ENCODE peak calls at places on chromosome 14, in six cellular contexts. P is HCT116, V is SK-N-SH, Z is K562, U is HepG2, W is GM12878. C is an unnamed sample. For H3K4me1 and H4K20me1, the result is how much of the 10 kb centered on the place peaks cover.

GRCh38 chr14:30621954-30622830 is at the start of gene SCFD1:
- DNase-seq in Z (peak), P (peak), V (peak), U (peak), W (peak), C (peak)

GRCh38 chr14:80117876-80118275 is 93.4 kb downstream of the DIO2 start:
- DNase-seq in Z (no peak), W (no peak), P (no peak), V (no peak), U (no peak), C (no peak)

GRCh38 chr14:105867961-105868599 is 341.7 kb downstream of the TMEM121 start:
- DNase-seq in Z (no peak), W (no peak), P (no peak), V (no peak), U (no peak), C (no peak)

GRCh38 chr14:81516941-81517797 is 16.5 kb downstream of the SEL1L start:
- DNase-seq in P (no peak), W (no peak), Z (no peak), U (peak), V (no peak), C (peak)

GRCh38 chr14:104399432-104400155 is 180.0 kb upstream of the C14orf180 start:
- DNase-seq in U (no peak), V (peak), W (no peak), Z (no peak), P (no peak), C (no peak)

GRCh38 chr14:56795284-56795622 is 15.0 kb downstream of the OTX2 start:
- DNase-seq in P (no peak), U (no peak), V (no peak), Z (no peak), W (no peak), C (no peak)

GRCh38 chr14:101705733-101706508 is 55.6 kb upstream of the PPP2R5C start:
- DNase-seq in U (no peak), W (no peak), V (no peak), Z (no peak), P (no peak), C (peak)

GRCh38 chr14:77140937-77141591 is 527 bp downstream of the ZDHHC22 start:
- DNase-seq in U (no peak), W (no peak), Z (peak), P (no peak), V (peak), C (peak)

GRCh38 chr14:64303471-64303917 is 9.3 kb upstream of the ESR2 start:
- DNase-seq in U (peak), W (peak), Z (peak), P (peak), V (peak), C (peak)

GRCh38 chr14:61493996-61494395 is 172.6 kb downstream of the PRKCH start:
- DNase-seq in V (no peak), W (no peak), U (no peak), P (no peak), Z (no peak), C (no peak)

GRCh38 chr14:53180272-53181221 is 27.4 kb upstream of the DDHD1 start:
- DNase-seq in V (no peak), W (peak), Z (peak), U (peak), P (peak), C (peak)

GRCh38 chr14:58133739-58134138 is 18.3 kb downstream of the ARMH4 start:
- DNase-seq in W (no peak), V (no peak), Z (no peak), U (no peak), P (no peak), C (no peak)

GRCh38 chr14:101711041-101711861 is 50.3 kb upstream of the PPP2R5C start:
- DNase-seq in P (no peak), Z (peak), U (no peak), W (no peak), V (no peak), C (no peak)

GRCh38 chr14:24070285-24071143 is 848 bp upstream of the CPNE6 start:
- DNase-seq in V (no peak), W (no peak), U (no peak), P (no peak), Z (no peak), C (no peak)

GRCh38 chr14:34722723-34723545 is 8.5 kb upstream of the CFL2 start:
- DNase-seq in Z (peak), W (no peak), U (peak), V (peak), P (peak), C (peak)

GRCh38 chr14:105055334-105055733 is 9.9 kb downstream of the GPR132 start:
- DNase-seq in V (no peak), U (no peak), P (no peak), W (no peak), Z (no peak), C (no peak)

GRCh38 chr14:49768301-49769121 is 558 bp downstream of the KLHDC2 start:
- DNase-seq in U (peak), V (peak), Z (peak), W (no peak), P (peak), C (peak)
- TF ChIP-seq REST in U (no peak), V (no peak), Z (no peak), W (no peak), P (no peak), C (no peak)

GRCh38 chr14:68402525-68403101 is 390.3 kb downstream of the ZFP36L1 start:
- DNase-seq in Z (no peak), V (no peak), U (no peak), W (no peak), P (no peak), C (no peak)
- H3K4me1 ChIP-seq in Z (under half), V (under half), U (under half), W (half or more), P (under half), C (under half)

GRCh38 chr14:21520718-21521117 is 5.4 kb downstream of the SALL2 start:
- DNase-seq in V (no peak), W (no peak), U (no peak), P (no peak), Z (no peak), C (no peak)
- H4K20me1 ChIP-seq in V (under half), W (under half), U (under half), P (under half), Z (under half), C (under half)

DNA sequence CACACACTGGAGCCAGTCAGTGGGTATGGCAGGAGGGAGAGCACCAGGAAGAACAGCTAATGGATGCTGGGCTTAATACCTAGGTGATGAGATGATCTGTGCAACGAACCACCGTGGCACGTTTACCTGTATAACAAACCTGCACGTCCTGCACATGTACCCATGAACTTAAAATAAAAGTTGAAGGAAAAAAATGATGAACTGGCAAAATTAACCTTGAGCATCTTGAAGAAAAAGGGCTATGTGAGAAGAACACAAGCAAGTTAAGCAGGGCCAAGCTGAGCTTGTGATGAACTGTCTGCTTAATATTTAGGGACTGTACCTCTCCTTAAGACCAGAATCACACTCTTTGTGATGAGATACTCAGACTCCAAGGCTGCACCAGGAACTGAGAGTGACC is 70.0 kb downstream of the TTC6 start:
- DNase-seq in Z (no peak), P (no peak), W (no peak), U (no peak), V (no peak), C (no peak)
- TF ChIP-seq REST in Z (no peak), P (no peak), W (no peak), U (no peak), V (no peak), C (no peak)

GRCh38 chr14:91897121-91897701 is 29.9 kb upstream of the TC2N start:
- DNase-seq in U (no peak), W (no peak), Z (no peak), V (no peak), P (no peak), C (peak)
- H3K4me1 ChIP-seq in U (under half), W (under half), Z (under half), V (under half), P (under half), C (under half)

DNA sequence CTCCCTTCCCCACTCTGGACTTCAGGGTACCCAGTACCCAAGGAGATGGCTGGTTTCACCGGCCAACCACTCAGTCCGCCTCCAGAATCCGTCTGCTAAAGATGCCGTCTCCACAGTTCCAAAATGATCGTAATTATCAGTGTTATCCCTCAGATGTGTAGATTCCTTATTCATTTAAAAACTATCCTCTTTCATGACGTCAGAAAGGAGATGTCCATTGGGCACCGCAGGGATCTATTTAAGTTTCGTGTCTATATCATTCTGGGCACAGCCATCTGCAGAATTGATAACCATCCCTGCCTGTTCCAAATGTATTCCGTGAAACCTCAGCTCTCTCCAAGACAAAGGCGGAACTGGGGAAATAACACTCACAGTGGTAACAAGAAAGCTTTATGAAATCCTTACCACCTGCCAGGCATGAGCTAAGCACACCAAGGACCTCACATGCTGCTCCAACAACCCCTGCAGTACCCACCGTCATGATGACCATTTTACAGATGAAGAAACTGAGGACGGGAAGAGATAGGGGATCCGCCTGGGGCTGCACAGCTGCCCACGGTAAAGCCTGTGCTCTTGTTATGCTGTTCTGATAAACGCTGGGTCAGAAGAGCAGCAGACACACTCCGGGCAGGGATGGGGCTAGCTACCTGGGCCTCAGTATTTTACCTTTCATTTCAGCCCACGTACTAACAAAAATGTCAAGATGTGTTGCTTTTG is 90.0 kb downstream of the BCL11B start:
- DNase-seq in Z (no peak), W (no peak), V (no peak), P (no peak), U (no peak), C (no peak)
- H4K20me1 ChIP-seq in Z (under half), W (under half), V (under half), P (under half), U (under half), C (under half)

GRCh38 chr14:67359775-67360468 is at the start of the genes ATP6V1D and EIF2S1:
- DNase-seq in U (peak), P (peak), W (peak), V (peak), Z (peak), C (peak)
- TF ChIP-seq REST in U (no peak), P (no peak), W (no peak), V (no peak), Z (peak), C (no peak)

C was measured in GM23338.